ENCODE peak calls at places on chromosomes 2 and 18, in eight cellular contexts. R is GM23248, H is hepatocyte, S is SK-N-SH, B is neuronal stem cell, E is PC-3, F is PC-9, W is IMR-90. P is an unnamed sample.
A peak's percentile ranks its signal among the peaks of the same experiment; 100 is the strongest.

GRCh38 chr2:100106460-100106859 is 35.9 kb downstream of the AFF3 start:
- DNase-seq in R (no peak), H (peak; percentile 13), S (no peak), B (no peak), E (no peak), F (no peak), W (peak; percentile 45), P (peak; percentile 44)

GRCh38 chr2:51219468-51219867 is 187.5 kb upstream of the NRXN1 start:
- DNase-seq in R (no peak), H (no peak), S (no peak), B (no peak), E (peak; percentile 40), F (no peak), W (peak; percentile 76), P (no peak)

GRCh38 chr2:238231251-238231793 is 8.5 kb downstream of the HES6 start:
- DNase-seq in R (peak; percentile 77), H (peak; percentile 83), S (no peak), B (peak; percentile 64), E (no peak), F (peak; percentile 30), W (peak; percentile 44), P (peak; percentile 97)

GRCh38 chr18:332721-333513 is 65.1 kb upstream of the THOC1 start:
- DNase-seq in R (no peak), H (no peak), S (no peak), B (no peak), E (no peak), F (no peak), W (no peak), P (no peak)

GRCh38 chr18:2442006-2442405 is 129.3 kb downstream of the METTL4 start:
- DNase-seq in R (no peak), H (no peak), S (no peak), B (no peak), E (no peak), F (no peak), W (no peak), P (no peak)

GRCh38 chr2:120108049-120108448 is 95.2 kb downstream of the EPB41L5 start:
- DNase-seq in R (peak; percentile 67), H (peak; percentile 8), S (peak; percentile 4), B (no peak), E (peak; percentile 93), F (peak; percentile 31), W (peak; percentile 83), P (peak; percentile 59)

GRCh38 chr18:70195852-70196434 is 9.5 kb downstream of the RTTN start:
- DNase-seq in R (peak; percentile 80), H (peak; percentile 68), S (peak; percentile 54), B (peak; percentile 8), E (peak; percentile 76), F (peak; percentile 9), W (peak; percentile 70), P (no peak)

GRCh38 chr18:12283256-12283655 is 24.8 kb upstream of the TUBB6 start:
- DNase-seq in R (peak; percentile 55), H (no peak), S (no peak), B (no peak), E (peak; percentile 86), F (peak; percentile 34), W (peak; percentile 66), P (peak; percentile 80)

GRCh38 chr18:48713302-48713701 is 174.5 kb downstream of the CTIF start:
- DNase-seq in R (no peak), H (no peak), S (no peak), B (no peak), E (no peak), F (no peak), W (no peak), P (no peak)

GRCh38 chr18:13930964-13931363 is 15.6 kb upstream of the MC2R start:
- DNase-seq in R (no peak), H (no peak), S (no peak), B (no peak), E (no peak), F (no peak), W (no peak), P (no peak)

GRCh38 chr2:27445155-27445554 is 3.0 kb downstream of the KRTCAP3 start:
- DNase-seq in R (no peak), H (no peak), S (no peak), B (no peak), E (no peak), F (no peak), W (no peak), P (no peak)

GRCh38 chr2:235095569-235095968 is 143.8 kb downstream of the SH3BP4 start:
- DNase-seq in R (peak; percentile 56), H (no peak), S (no peak), B (no peak), E (no peak), F (no peak), W (peak; percentile 46), P (no peak)

GRCh38 chr2:111122631-111123421 is 2.1 kb downstream of the BCL2L11 start:
- DNase-seq in R (peak; percentile 92), H (peak; percentile 87), S (peak; percentile 72), B (peak; percentile 75), E (peak; percentile 70), F (peak; percentile 69), W (peak; percentile 82), P (peak; percentile 95)

GRCh38 chr2:240834377-240834975 is 14.5 kb upstream of the KIF1A start:
- DNase-seq in R (no peak), H (no peak), S (no peak), B (no peak), E (no peak), F (no peak), W (no peak), P (peak; percentile 73)

GRCh38 chr2:227808936-227809335 is 4.7 kb upstream of the CCL20 start:
- DNase-seq in R (no peak), H (no peak), S (no peak), B (no peak), E (no peak), F (no peak), W (no peak), P (no peak)

GRCh38 chr2:1486670-1487069 is 73.4 kb downstream of the TPO start:
- DNase-seq in R (no peak), H (no peak), S (no peak), B (no peak), E (no peak), F (no peak), W (no peak), P (no peak)

DNA sequence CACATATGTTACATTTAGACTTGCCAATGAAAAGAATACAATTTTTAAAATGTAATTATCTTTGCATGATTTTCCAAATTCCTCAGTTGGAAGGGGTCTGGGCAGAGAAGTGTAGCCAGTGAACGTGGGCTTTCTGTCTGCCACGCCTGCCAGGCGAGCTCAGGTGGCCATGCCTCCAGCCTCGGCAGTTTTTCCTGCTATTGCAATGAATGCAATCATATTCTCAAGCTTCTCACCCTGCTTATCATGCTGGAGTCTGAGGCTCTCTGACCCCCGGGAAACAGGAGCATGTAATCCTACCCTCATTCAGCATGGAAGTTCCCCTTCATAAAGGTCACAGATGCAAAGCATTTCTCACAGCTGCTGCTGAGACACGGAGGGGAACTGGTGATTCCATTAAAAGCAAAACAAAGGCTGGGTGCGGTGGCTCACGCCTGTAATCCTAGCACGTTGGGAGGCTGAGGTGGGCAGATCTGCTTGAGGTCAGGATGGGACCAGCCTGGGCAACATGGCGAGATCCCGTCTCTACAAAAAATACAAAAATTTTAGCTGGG is 154.8 kb downstream of the MBP start:
- DNase-seq in R (no peak), H (no peak), S (no peak), B (no peak), E (no peak), F (no peak), W (peak; percentile 30), P (no peak)
- H3K4me2 ChIP-seq in R (no peak overlapping the region), H (no peak overlapping the region), S (no peak overlapping the region), B (no peak overlapping the region), E (no peak overlapping the region), F (no peak overlapping the region), W (no peak overlapping the region), P (no peak overlapping the region)

DNA sequence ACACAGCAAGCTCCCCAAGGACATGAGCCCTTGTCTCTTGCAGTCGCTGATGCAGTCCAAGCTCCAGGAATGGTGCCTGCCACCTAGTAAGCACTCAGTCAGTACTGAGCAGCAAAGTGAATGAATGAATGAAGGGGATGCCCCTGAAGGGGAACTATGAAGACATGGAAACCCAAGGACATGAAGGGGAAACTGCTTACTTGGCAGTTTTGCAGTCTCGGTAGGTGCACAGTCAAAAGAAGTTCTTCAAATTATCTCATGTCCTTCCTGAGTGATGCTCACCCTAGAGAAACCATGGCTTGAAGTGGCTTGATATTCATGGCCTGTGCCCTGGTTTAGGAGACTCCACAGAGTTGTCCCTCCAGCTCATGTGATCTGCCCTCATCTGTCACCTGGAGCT is 102.1 kb upstream of the DLX2 start:
- DNase-seq in R (no peak), H (no peak), S (no peak), B (no peak), E (no peak), F (no peak), W (no peak), P (no peak)
- H2AFZ ChIP-seq in R (no peak overlapping the region), H (no peak overlapping the region), S (no peak overlapping the region), B (peak overlapping the region; percentile 15), E (no peak overlapping the region), F (no peak overlapping the region), W (peak overlapping the region; percentile 40), P (peak overlapping the region; percentile 14)

GRCh38 chr2:68362069-68362468 is 3.0 kb upstream of the PLEK start:
- DNase-seq in R (peak; percentile 73), H (peak; percentile 78), S (peak; percentile 68), B (peak; percentile 40), E (peak; percentile 80), F (peak; percentile 33), W (peak; percentile 50), P (peak; percentile 75)

GRCh38 chr2:68356599-68357239 is 8.4 kb upstream of the PLEK start:
- DNase-seq in R (no peak), H (no peak), S (no peak), B (no peak), E (no peak), F (no peak), W (no peak), P (peak; percentile 4)

GRCh38 chr2:68357608-68358337 is 7.3 kb upstream of the PLEK start:
- DNase-seq in R (peak; percentile 68), H (peak; percentile 21), S (peak; percentile 44), B (peak; percentile 20), E (peak; percentile 87), F (peak; percentile 26), W (peak; percentile 58), P (peak; percentile 86)

GRCh38 chr2:68362749-68363148 is 2.3 kb upstream of the PLEK start:
- DNase-seq in R (no peak), H (no peak), S (no peak), B (no peak), E (no peak), F (no peak), W (no peak), P (no peak)

GRCh38 chr2:68359889-68360288 is 5.2 kb upstream of the PLEK start:
- DNase-seq in R (peak; percentile 6), H (no peak), S (no peak), B (no peak), E (no peak), F (no peak), W (no peak), P (peak; percentile 44)
- H3K4me2 ChIP-seq in R (no peak overlapping the region), H (no peak overlapping the region), S (no peak overlapping the region), B (no peak overlapping the region), E (no peak overlapping the region), F (no peak overlapping the region), W (no peak overlapping the region), P (no peak overlapping the region)

DNA sequence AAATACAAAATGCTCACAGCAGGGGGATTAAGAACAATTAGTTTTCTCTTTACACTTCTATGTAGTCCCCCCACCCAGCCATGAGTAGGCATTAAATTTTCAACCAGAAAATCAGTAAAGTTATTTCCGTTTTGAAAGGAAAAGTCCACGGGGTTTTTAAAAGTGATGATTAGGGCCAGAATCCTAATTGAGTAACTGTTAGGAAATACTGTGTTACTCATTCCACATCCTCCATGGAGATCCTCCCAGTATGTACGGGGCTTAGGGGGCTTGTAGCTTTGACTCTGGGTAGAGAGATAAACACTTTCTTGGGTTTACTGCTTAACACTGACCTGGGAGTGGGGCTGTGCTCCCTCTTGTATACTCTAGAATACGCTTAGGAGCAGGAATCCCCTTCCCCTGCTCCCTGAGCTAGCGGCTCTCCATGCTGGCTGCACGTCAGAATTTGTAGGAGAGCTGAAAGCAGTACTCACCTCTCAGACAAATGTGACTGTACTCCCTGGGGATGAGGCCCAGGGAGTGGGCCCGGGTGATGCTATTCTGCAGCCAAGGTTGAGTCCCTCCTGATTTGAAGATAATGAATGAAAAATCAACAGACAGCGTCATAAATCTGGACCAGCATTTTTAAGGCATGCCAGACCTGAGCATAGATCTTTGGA is 100.5 kb downstream of the SLC4A3 start:
- DNase-seq in R (peak; percentile 45), H (peak; percentile 14), S (no peak), B (no peak), E (no peak), F (no peak), W (no peak), P (no peak)
- H2AFZ ChIP-seq in R (peak overlapping the region; percentile 11), H (no peak overlapping the region), S (no peak overlapping the region), B (no peak overlapping the region), E (no peak overlapping the region), F (no peak overlapping the region), W (no peak overlapping the region), P (no peak overlapping the region)

P was measured in osteoblast.